ENCODE peak calls at places on chromosomes 7 and 10, in four cellular contexts. D, M, R and J are unnamed samples.

GRCh38 chr7:50341709-50342108 is 37.2 kb downstream of the IKZF1 start:
- DNase-seq in D (no peak), M (no peak), R (no peak), J (no peak)

GRCh38 chr7:46715579-46715978 is 794.5 kb upstream of the IGFBP3 start:
- DNase-seq in D (no peak), M (no peak), R (no peak), J (no peak)

GRCh38 chr10:5645944-5646617 is 20.3 kb downstream of the ASB13 start:
- DNase-seq in D (no peak), M (no peak), R (no peak), J (no peak)

GRCh38 chr10:13740416-13740815 is 153.7 kb downstream of the PRPF18 start:
- DNase-seq in D (no peak), M (no peak), R (no peak), J (no peak)

GRCh38 chr7:76386691-76387260 is 22.7 kb downstream of the SSC4D start:
- DNase-seq in D (no peak), M (no peak), R (no peak), J (no peak)

GRCh38 chr7:78601728-78602127 is 803.2 kb downstream of the PHTF2 start:
- DNase-seq in D (no peak), M (no peak), R (no peak), J (no peak)

GRCh38 chr10:43001427-43001795 is 75.5 kb upstream of the RET start:
- DNase-seq in D (no peak), M (no peak), R (no peak), J (no peak)

GRCh38 chr7:26515462-26515861 is 223.8 kb downstream of the SNX10 start:
- DNase-seq in D (no peak), M (peak; percentile 93), R (no peak), J (peak; percentile 92)

GRCh38 chr7:152336754-152337368 is 98.9 kb downstream of the KMT2C start:
- DNase-seq in D (peak; percentile 71), M (peak; percentile 18), R (peak; percentile 52), J (peak; percentile 53)

GRCh38 chr7:36021917-36022550 is 131.0 kb upstream of the EEPD1 start:
- DNase-seq in D (no peak), M (no peak), R (no peak), J (no peak)

DNA sequence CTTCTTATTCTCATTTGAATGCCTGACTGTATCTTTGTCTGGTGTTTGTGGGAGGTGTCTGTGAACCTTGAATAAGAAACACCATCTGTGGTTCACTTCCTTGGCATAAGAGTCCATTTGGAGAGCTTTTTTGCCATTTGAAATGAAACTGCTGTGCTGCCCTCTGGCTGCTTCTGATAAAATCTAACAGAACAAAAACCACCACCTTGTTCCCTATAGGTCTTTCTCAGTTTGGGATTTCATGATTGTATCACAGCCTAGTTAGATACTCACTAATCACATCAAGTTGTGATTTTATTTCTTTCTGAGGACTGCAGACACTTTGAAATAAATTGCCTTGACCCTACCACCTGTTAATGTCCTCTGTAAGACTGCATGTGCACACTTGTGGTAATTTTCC is 102.7 kb upstream of the FAM13C start:
- DNase-seq in D (peak; percentile 23), M (no peak), R (peak; percentile 35), J (peak; percentile 6)
- TF ChIP-seq CTCF in D (peak; percentile 44), M (no peak), R (peak; percentile 62), J (no peak)

DNA sequence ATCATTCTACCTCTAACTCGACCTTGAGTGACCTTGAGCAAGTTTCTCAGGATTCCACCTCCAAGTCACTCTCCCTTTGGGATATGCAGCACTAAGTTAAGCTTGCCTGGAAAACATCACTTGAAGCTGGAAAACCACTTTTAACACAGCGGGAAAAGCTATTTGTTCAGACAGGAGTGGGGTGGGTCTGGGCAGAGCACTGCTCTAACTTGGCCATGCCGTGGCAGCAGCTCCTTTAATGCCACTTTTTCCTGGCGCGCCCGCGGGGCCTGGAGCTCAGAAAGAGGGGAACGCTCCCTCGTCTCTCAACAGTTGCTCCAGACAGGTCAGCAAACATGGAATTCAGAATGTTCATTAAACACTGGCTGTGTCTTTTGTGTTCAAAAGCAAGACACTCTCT is 35.4 kb downstream of the EGFR start:
- DNase-seq in D (no peak), M (no peak), R (no peak), J (no peak)
- TF ChIP-seq CTCF in D (no peak), M (no peak), R (no peak), J (no peak)

GRCh38 chr10:101015582-101015973 is 15.4 kb downstream of the PDZD7 start:
- DNase-seq in D (no peak), M (no peak), R (no peak), J (no peak)
- TF ChIP-seq CTCF in D (no peak), M (no peak), R (no peak), J (no peak)

GRCh38 chr10:69883680-69884375 is 82.1 kb downstream of the COL13A1 start:
- DNase-seq in D (no peak), M (no peak), R (no peak), J (no peak)

GRCh38 chr10:69884686-69885085 is 83.0 kb downstream of the COL13A1 start:
- DNase-seq in D (no peak), M (no peak), R (no peak), J (no peak)

GRCh38 chr10:69883256-69883655 is 81.5 kb downstream of the COL13A1 start:
- DNase-seq in D (no peak), M (no peak), R (no peak), J (peak; percentile 55)

GRCh38 chr10:69888882-69889584 is 87.3 kb downstream of the COL13A1 start:
- DNase-seq in D (no peak), M (no peak), R (no peak), J (no peak)

GRCh38 chr10:69885379-69886156 is 83.9 kb downstream of the COL13A1 start:
- DNase-seq in D (no peak), M (no peak), R (no peak), J (no peak)
- TF ChIP-seq CTCF in D (peak; percentile 50), M (no peak), R (peak; percentile 65), J (peak; percentile 26)

GRCh38 chr7:21256310-21256877 is 171.5 kb upstream of the SP4 start:
- DNase-seq in D (peak; percentile 39), M (peak; percentile 20), R (peak; percentile 45), J (peak; percentile 47)
- TF ChIP-seq CTCF in D (peak; percentile 59), M (peak; percentile 29), R (peak; percentile 35), J (peak; percentile 67)

DNA sequence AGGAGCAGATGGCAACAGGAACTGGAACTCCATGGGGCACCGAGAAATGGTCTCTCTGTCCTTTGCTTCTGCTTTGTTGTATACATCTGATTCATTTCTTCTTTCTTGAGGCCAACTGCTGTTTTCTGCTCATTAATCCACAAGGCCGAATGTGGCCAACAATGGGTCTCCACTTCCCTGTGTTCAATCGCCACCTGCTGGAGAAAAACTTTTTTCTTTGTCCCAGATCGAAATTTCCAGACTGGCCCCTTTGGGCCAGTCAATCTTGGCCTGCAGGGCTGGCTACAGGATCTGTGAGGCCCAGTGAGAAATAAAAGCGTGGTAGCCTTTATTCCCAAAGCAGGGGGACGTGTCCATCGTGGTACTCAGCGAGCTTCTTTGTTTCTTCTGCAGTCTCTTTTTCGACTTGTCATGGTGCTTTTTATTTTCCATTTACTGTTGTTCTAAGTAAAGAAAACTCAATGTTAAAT is 58.8 kb downstream of the PARP12 start:
- DNase-seq in D (peak; percentile 81), M (peak; percentile 32), R (peak; percentile 61), J (peak; percentile 63)
- TF ChIP-seq CTCF in D (peak; percentile 73), M (no peak), R (peak; percentile 74), J (peak; percentile 68)

GRCh38 chr7:74173074-74173473 is 1.1 kb upstream of the EIF4H start:
- DNase-seq in D (no peak), M (peak; percentile 34), R (no peak), J (no peak)

GRCh38 chr7:74173491-74173865 is 678 bp upstream of the EIF4H start:
- DNase-seq in D (no peak), M (no peak), R (no peak), J (no peak)

GRCh38 chr7:74173866-74174605 is at the start of gene EIF4H:
- DNase-seq in D (peak; percentile 97), M (peak; percentile 98), R (peak; percentile 91), J (peak; percentile 93)

GRCh38 chr7:74175270-74175803 is 1.2 kb downstream of the EIF4H start:
- DNase-seq in D (peak; percentile 12), M (peak; percentile 29), R (no peak), J (no peak)

GRCh38 chr7:74174606-74175082 is 488 bp downstream of the EIF4H start:
- DNase-seq in D (peak; percentile 75), M (peak; percentile 58), R (peak; percentile 24), J (peak; percentile 20)
- TF ChIP-seq CTCF in D (no peak), M (no peak), R (no peak), J (no peak)

GRCh38 chr10:130227883-130228282 is 91.7 kb downstream of the GLRX3 start:
- DNase-seq in D (no peak), M (no peak), R (no peak), J (no peak)
- TF ChIP-seq CTCF in D (no peak), M (no peak), R (no peak), J (no peak)

GRCh38 chr10:17736223-17736622 is 15.8 kb upstream of the TMEM236 start:
- DNase-seq in D (no peak), M (no peak), R (no peak), J (no peak)
- TF ChIP-seq CTCF in D (no peak), M (no peak), R (peak; percentile 22), J (no peak)

DNA sequence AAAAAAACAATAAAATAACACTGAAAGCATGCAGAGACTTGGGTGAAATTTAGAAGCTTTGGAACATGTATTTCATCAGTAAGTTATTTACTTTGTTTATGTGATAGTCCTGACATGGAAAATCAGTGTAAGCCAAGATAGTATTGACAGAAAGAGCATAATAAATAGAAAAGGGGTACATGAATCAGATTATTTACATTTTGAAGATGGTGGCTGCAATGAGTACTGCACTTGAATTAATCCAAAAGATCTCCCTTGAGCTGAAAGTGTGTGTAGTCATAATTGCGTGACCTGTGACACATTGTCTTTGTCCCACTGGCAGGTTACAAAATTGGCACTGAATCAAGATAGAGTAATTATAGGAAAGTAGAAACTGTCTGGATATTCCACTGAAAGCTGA is 562.9 kb downstream of the GFRA1 start:
- DNase-seq in D (no peak), M (no peak), R (no peak), J (no peak)
- TF ChIP-seq CTCF in D (no peak), M (no peak), R (no peak), J (no peak)